ENCODE peak calls at places on chromosomes 5 and 9, in six cellular contexts. O is dermis blood vessel endothelial cell, W is heart right ventricle, C is foreskin keratinocyte, Q is SW480, J is occipital lobe. S is an unnamed sample.

GRCh38 chr9:120436937-120437592 is 142.9 kb downstream of the CDK5RAP2 start:
- DNase-seq in C (no peak), Q (no peak), J (no peak), W (peak; percentile 24), O (no peak), S (no peak)

GRCh38 chr9:136625101-136626065 is 37.3 kb upstream of the EGFL7 start:
- DNase-seq in J (no peak), C (no peak), O (peak; percentile 75), Q (peak; percentile 64), W (peak; percentile 93), S (peak; percentile 41)

GRCh38 chr5:149118463-149118862 is 22.8 kb upstream of the ABLIM3 start:
- DNase-seq in O (no peak), Q (peak; percentile 39), J (no peak), W (no peak), C (no peak), S (peak; percentile 52)

GRCh38 chr9:81035171-81035570 is 654.2 kb downstream of the TLE1 start:
- DNase-seq in W (no peak), C (no peak), Q (peak; percentile 30), J (no peak), O (no peak), S (no peak)

GRCh38 chr9:109012009-109012875 is 1.1 kb downstream of the CTNNAL1 start:
- DNase-seq in J (peak; percentile 63), C (peak; percentile 98), O (peak; percentile 88), W (peak; percentile 19), Q (peak; percentile 85), S (peak; percentile 99)

GRCh38 chr5:97011567-97011966 is 75.7 kb downstream of the LNPEP start:
- DNase-seq in O (no peak), W (no peak), Q (no peak), C (no peak), J (no peak), S (no peak)

GRCh38 chr5:129074903-129075302 is 19.6 kb upstream of the ISOC1 start:
- DNase-seq in C (no peak), Q (no peak), J (no peak), W (no peak), O (no peak), S (peak; percentile 33)

GRCh38 chr9:95124582-95125359 is 192.7 kb downstream of the FANCC start:
- DNase-seq in O (peak; percentile 16), J (no peak), C (peak; percentile 28), W (no peak), Q (peak; percentile 17), S (peak; percentile 57)

GRCh38 chr9:123562844-123563346 is 206.9 kb downstream of the CRB2 start:
- DNase-seq in C (peak; percentile 75), W (no peak), Q (peak; percentile 40), O (no peak), J (no peak), S (peak; percentile 57)

S was measured in bronchial epithelial cell.